ENCODE peak calls at places on chromosomes 4 and X, in eight cellular contexts. A, I, K, T, Q, B, U and G are unnamed samples.
A peak's percentile ranks its signal among the peaks of the same experiment; 100 is the strongest.

GRCh38 chrX:149495573-149496071 is 9.5 kb downstream of the IDS start:
- DNase-seq in K (no peak), B (no peak), T (no peak), U (no peak), I (no peak), A (no peak), Q (peak; percentile 76), G (no peak)

GRCh38 chr4:119832731-119833233 is 204.2 kb upstream of the PDE5A start:
- DNase-seq in A (no peak), T (no peak), B (no peak), U (no peak), K (no peak), I (no peak), Q (peak; percentile 20), G (no peak)

GRCh38 chrX:107135076-107135964 is 16.7 kb upstream of the RBM41 start:
- DNase-seq in K (no peak), T (no peak), I (peak; percentile 6), B (no peak), U (no peak), Q (peak; percentile 77), A (peak; percentile 10), G (peak; percentile 14)

GRCh38 chr4:71608674-71609062 is 175.2 kb downstream of the GC start:
- DNase-seq in U (no peak), T (no peak), Q (no peak), A (no peak), I (no peak), B (no peak), K (no peak), G (no peak)

GRCh38 chr4:44326716-44327115 is 121.9 kb downstream of the KCTD8 start:
- DNase-seq in T (no peak), K (no peak), Q (no peak), B (no peak), A (no peak), I (no peak), U (no peak), G (no peak)

GRCh38 chr4:76449824-76450223 is 14.8 kb downstream of the SHROOM3 start:
- DNase-seq in I (no peak), A (no peak), B (no peak), Q (peak; percentile 37), U (no peak), K (no peak), T (no peak), G (no peak)

GRCh38 chr4:121156822-121157769 is 7.0 kb downstream of the TNIP3 start:
- DNase-seq in T (peak; percentile 5), K (no peak), A (peak; percentile 13), Q (no peak), B (no peak), I (peak; percentile 46), U (peak; percentile 78), G (no peak)

GRCh38 chr4:38577482-38577881 is 86.5 kb upstream of the KLF3 start:
- DNase-seq in B (no peak), K (no peak), Q (no peak), I (no peak), A (no peak), T (no peak), U (no peak), G (no peak)

GRCh38 chr4:98584265-98584664 is 74.1 kb downstream of the TSPAN5 start:
- DNase-seq in T (no peak), Q (peak; percentile 52), I (no peak), K (no peak), A (no peak), B (no peak), U (no peak), G (no peak)

GRCh38 chrX:23773601-23774175 is 9.3 kb upstream of the SAT1 start:
- DNase-seq in Q (no peak), K (no peak), T (no peak), U (no peak), A (peak; percentile 65), I (no peak), B (no peak), G (no peak)

GRCh38 chr4:70651864-70652506 is 14.3 kb downstream of the JCHAIN start:
- DNase-seq in T (peak; percentile 28), U (no peak), A (peak; percentile 11), K (no peak), I (no peak), Q (peak; percentile 29), B (no peak), G (no peak)

GRCh38 chr4:145609494-145610427 is 9.4 kb upstream of the MMAA start:
- DNase-seq in Q (peak; percentile 75), T (peak; percentile 22), A (peak; percentile 74), B (peak; percentile 34), I (peak; percentile 72), K (peak; percentile 40), U (no peak), G (peak; percentile 42)

GRCh38 chr4:48998440-48998839 is 12.4 kb downstream of the CWH43 start:
- DNase-seq in T (no peak), I (no peak), K (no peak), U (no peak), A (no peak), Q (no peak), B (no peak), G (no peak)

GRCh38 chrX:49282647-49283011 is 13.0 kb downstream of the PPP1R3F start:
- DNase-seq in U (peak; percentile 36), Q (peak; percentile 20), B (no peak), K (no peak), I (no peak), T (no peak), A (no peak), G (peak; percentile 70)

GRCh38 chr4:144547678-144548298 is 98.2 kb upstream of the HHIP start:
- DNase-seq in K (no peak), B (no peak), T (no peak), A (no peak), Q (no peak), U (no peak), I (no peak), G (no peak)

GRCh38 chr4:176404591-176404990 is 84.8 kb downstream of the SPCS3 start:
- DNase-seq in Q (peak; percentile 87), B (no peak), A (no peak), T (no peak), I (no peak), U (no peak), K (no peak), G (no peak)

GRCh38 chr4:151558496-151559113 is 149.6 kb downstream of the FHIP1A start:
- DNase-seq in T (no peak), I (no peak), K (no peak), Q (no peak), B (no peak), A (no peak), U (no peak), G (no peak)

GRCh38 chr4:61301285-61301684 is 101.2 kb downstream of the ADGRL3 start:
- DNase-seq in Q (no peak), K (no peak), B (no peak), U (no peak), A (no peak), I (no peak), T (no peak), G (no peak)

GRCh38 chr4:88211473-88212252 is 53.2 kb upstream of the ABCG2 start:
- DNase-seq in T (peak; percentile 46), U (no peak), I (peak; percentile 51), A (peak; percentile 70), Q (peak; percentile 38), K (no peak), B (peak; percentile 5), G (peak; percentile 33)

GRCh38 chr4:87680271-87680670 is 30.2 kb downstream of the DMP1 start:
- DNase-seq in I (no peak), K (no peak), Q (no peak), A (no peak), B (no peak), T (no peak), U (no peak), G (no peak)

GRCh38 chr4:173509031-173510001 is 20.7 kb downstream of the HAND2 start:
- DNase-seq in T (no peak), I (no peak), K (no peak), A (no peak), B (no peak), Q (no peak), U (peak; percentile 78), G (no peak)

GRCh38 chrX:136147320-136147901 is at the start of gene FHL1:
- DNase-seq in B (no peak), K (no peak), A (peak; percentile 45), U (peak; percentile 87), I (peak; percentile 55), T (peak; percentile 24), Q (peak; percentile 47), G (peak; percentile 84)

GRCh38 chr4:122747883-122748282 is 15.4 kb downstream of the BBS12 start:
- DNase-seq in A (no peak), B (no peak), K (no peak), T (no peak), I (no peak), Q (peak; percentile 89), U (no peak), G (no peak)

GRCh38 chr4:105707783-105708182 is 706 bp downstream of the INTS12 start:
- DNase-seq in I (no peak), Q (peak; percentile 3), K (no peak), T (no peak), B (no peak), A (no peak), U (no peak), G (no peak)

GRCh38 chr4:70041652-70042286 is 8.5 kb upstream of the HTN1 start:
- DNase-seq in I (no peak), B (no peak), Q (no peak), U (no peak), T (no peak), A (no peak), K (no peak), G (no peak)

GRCh38 chrX:129777218-129777768 is 2.5 kb upstream of the SASH3 start:
- DNase-seq in Q (no peak), U (peak; percentile 86), T (no peak), I (peak; percentile 73), K (peak; percentile 52), B (no peak), A (peak; percentile 76), G (no peak)